ENCODE peak calls at places on chromosomes 5 and 9, in four cellular contexts. One of them, this sample, is unnamed.

GRCh38 chr9:75238311-75238976 is 150.1 kb downstream of the OSTF1 start:
- DNase-seq in HEK293T: peak
- DNase-seq in WTC11: peak
- DNase-seq in HepG2: peak
- DNase-seq in this sample: peak

GRCh38 chr9:131744171-131744714 is 4.4 kb upstream of the RAPGEF1 start:
- DNase-seq in HEK293T: no peak
- DNase-seq in WTC11: no peak
- DNase-seq in HepG2: peak
- DNase-seq in this sample: no peak

GRCh38 chr5:24110019-24110615 is 534.7 kb downstream of the CDH10 start:
- DNase-seq in HEK293T: peak
- DNase-seq in WTC11: no peak
- DNase-seq in HepG2: peak
- DNase-seq in this sample: no peak

GRCh38 chr5:57442080-57442839 is 40.4 kb downstream of the ACTBL2 start:
- DNase-seq in HEK293T: no peak
- DNase-seq in WTC11: no peak
- DNase-seq in HepG2: no peak
- DNase-seq in this sample: peak

GRCh38 chr9:89598926-89599325 is 5.9 kb upstream of the GADD45G start:
- DNase-seq in HEK293T: no peak
- DNase-seq in WTC11: no peak
- DNase-seq in HepG2: no peak
- DNase-seq in this sample: no peak

GRCh38 chr9:69342769-69343168 is 17.8 kb downstream of the ENTREP1 start:
- DNase-seq in HEK293T: no peak
- DNase-seq in WTC11: no peak
- DNase-seq in HepG2: no peak
- DNase-seq in this sample: no peak

GRCh38 chr9:4855861-4856260 is 63.1 kb downstream of the RCL1 start:
- DNase-seq in HEK293T: no peak
- DNase-seq in WTC11: no peak
- DNase-seq in HepG2: no peak
- DNase-seq in this sample: no peak

GRCh38 chr9:36008774-36009300 is 27.9 kb upstream of the RECK start:
- DNase-seq in HEK293T: peak
- DNase-seq in WTC11: peak
- DNase-seq in HepG2: peak
- DNase-seq in this sample: peak

GRCh38 chr5:14239951-14240350 is 96.8 kb downstream of the TRIO start:
- DNase-seq in HEK293T: no peak
- DNase-seq in WTC11: no peak
- DNase-seq in HepG2: no peak
- DNase-seq in this sample: no peak

GRCh38 chr5:108432024-108432423 is 50.1 kb upstream of the FBXL17 start:
- DNase-seq in HEK293T: no peak
- DNase-seq in WTC11: no peak
- DNase-seq in HepG2: no peak
- DNase-seq in this sample: no peak

GRCh38 chr9:114291886-114292590 is 30.9 kb upstream of the ORM1 start:
- DNase-seq in HEK293T: no peak
- DNase-seq in WTC11: no peak
- DNase-seq in HepG2: no peak
- DNase-seq in this sample: no peak

GRCh38 chr9:83920469-83920941 is 727 bp downstream of the KIF27 start:
- DNase-seq in HEK293T: no peak
- DNase-seq in WTC11: no peak
- DNase-seq in HepG2: peak
- DNase-seq in this sample: peak

GRCh38 chr5:154923441-154924430 is 14.3 kb downstream of the GEMIN5 start:
- DNase-seq in HEK293T: no peak
- DNase-seq in WTC11: no peak
- DNase-seq in HepG2: no peak
- DNase-seq in this sample: no peak

GRCh38 chr5:178192244-178192643 is 5.1 kb upstream of the GMCL2 start:
- DNase-seq in HEK293T: no peak
- DNase-seq in WTC11: no peak
- DNase-seq in HepG2: no peak
- DNase-seq in this sample: no peak

GRCh38 chr9:137254624-137255447 is at the start of gene NELFB:
- DNase-seq in HEK293T: peak
- DNase-seq in WTC11: peak
- DNase-seq in HepG2: peak
- DNase-seq in this sample: peak

GRCh38 chr9:69762527-69762926 is 2.7 kb upstream of the PTAR1 start:
- DNase-seq in HEK293T: no peak
- DNase-seq in WTC11: no peak
- DNase-seq in HepG2: no peak
- DNase-seq in this sample: no peak

DNA sequence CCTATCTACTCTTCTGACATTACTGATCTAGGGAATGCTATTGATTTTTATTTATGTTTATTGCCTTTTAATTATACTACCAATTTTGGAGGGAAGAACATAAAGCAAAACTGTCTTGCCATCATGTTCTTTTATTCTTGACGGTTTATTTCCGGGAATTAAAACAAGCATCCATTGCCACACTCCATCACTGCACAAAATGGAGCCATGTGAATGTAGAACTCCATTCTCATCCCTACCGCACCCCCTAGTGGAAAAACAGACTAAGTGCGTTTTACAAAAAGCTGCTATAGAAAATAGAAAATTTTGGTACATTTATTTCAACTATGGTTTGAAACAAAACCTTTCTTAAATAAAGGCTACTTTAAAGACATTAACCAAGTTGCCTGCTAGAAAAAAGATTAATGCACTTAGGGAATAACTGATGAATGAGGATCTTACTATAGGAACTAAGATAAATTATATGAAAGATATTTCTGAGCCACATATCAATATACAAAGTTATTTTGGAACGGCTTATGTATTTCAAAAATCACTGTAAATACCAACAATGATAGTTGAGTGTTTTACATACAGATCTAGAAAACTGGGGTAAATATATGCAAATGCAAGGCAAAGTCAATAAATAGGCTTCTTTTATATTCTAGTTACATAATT is 26.6 kb downstream of the OXCT1 start:
- DNase-seq in HEK293T: peak
- DNase-seq in WTC11: peak
- DNase-seq in HepG2: peak
- DNase-seq in this sample: peak
- TF ChIP-seq ELF4 in HEK293T: no peak
- TF ChIP-seq ELF4 in WTC11: no peak
- TF ChIP-seq ELF4 in HepG2: no peak
- TF ChIP-seq ELF4 in this sample: no peak

DNA sequence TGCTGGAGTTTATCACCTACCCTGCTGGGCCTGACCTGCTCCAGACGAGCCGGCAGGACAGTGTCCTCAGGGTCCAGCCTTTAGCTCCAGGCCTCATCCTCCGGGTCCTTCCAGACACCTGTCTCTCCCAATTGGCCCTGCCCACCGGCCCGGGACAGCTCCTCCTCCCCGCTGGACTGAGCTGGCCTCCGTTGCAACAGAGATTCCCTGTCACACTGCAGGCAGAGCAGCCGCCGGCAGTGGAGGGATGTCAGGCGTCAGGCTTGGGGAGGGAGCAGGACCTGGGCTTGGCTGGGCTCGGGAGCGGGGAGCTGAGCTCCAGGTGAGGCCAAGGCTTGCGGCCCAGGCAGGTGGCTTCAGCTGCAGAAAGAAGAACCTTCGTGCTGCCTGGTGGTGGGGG is 1.7 kb downstream of the KCNT1 start:
- DNase-seq in HEK293T: no peak
- DNase-seq in WTC11: peak
- DNase-seq in HepG2: no peak
- DNase-seq in this sample: no peak
- TF ChIP-seq ELF4 in HEK293T: no peak
- TF ChIP-seq ELF4 in WTC11: no peak
- TF ChIP-seq ELF4 in HepG2: no peak
- TF ChIP-seq ELF4 in this sample: no peak

DNA sequence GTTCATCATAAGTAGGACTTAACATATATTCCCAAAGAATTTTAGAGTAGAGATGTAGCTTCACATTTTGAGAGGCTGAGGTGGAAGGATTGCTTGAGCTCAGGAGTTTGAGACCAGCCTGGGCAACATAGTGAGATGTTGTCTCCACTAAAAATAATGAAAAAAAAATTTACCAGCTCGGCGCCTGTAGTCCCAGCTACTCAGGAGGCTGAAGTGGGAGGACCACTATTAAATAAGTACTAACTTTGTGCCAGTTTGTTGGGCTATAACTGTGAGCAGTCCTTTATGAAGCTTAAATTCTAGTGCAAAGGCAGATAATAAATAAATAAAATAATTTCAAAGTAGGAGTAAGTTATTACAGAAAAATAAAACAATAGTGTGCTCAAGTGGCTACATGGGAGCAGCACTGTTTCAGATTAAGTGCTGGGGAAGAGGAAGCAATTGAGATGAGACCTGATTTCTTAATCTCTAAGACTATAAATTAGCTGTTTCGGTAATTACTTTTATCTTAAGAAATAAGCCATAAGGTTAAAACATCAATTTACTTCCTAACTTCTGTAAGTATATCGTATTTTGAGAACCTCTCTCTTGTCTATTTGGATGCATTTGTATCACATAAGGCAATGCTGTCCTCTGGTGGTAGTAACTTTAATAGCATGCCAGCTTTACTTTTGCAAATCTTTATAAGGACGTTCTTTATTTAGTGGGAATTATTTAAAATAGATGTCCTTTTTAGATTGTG is 98.9 kb downstream of the CSNK1G3 start:
- DNase-seq in HEK293T: peak
- DNase-seq in WTC11: no peak
- DNase-seq in HepG2: peak
- DNase-seq in this sample: peak
- TF ChIP-seq ELF4 in HEK293T: no peak
- TF ChIP-seq ELF4 in WTC11: no peak
- TF ChIP-seq ELF4 in HepG2: no peak
- TF ChIP-seq ELF4 in this sample: no peak

GRCh38 chr9:95316794-95317118 is 753 bp downstream of the FANCC start:
- DNase-seq in HEK293T: peak
- DNase-seq in WTC11: peak
- DNase-seq in HepG2: peak
- DNase-seq in this sample: peak
- TF ChIP-seq ELF4 in HEK293T: no peak
- TF ChIP-seq ELF4 in WTC11: no peak
- TF ChIP-seq ELF4 in HepG2: no peak
- TF ChIP-seq ELF4 in this sample: no peak

GRCh38 chr5:88667187-88668141 is 215.5 kb downstream of the MEF2C start:
- DNase-seq in HEK293T: peak
- DNase-seq in WTC11: no peak
- DNase-seq in HepG2: no peak
- DNase-seq in this sample: no peak
- TF ChIP-seq ELF4 in HEK293T: no peak
- TF ChIP-seq ELF4 in WTC11: no peak
- TF ChIP-seq ELF4 in HepG2: no peak
- TF ChIP-seq ELF4 in this sample: no peak

GRCh38 chr9:26210338-26210851 is 532.2 kb upstream of the TUSC1 start:
- DNase-seq in HEK293T: no peak
- DNase-seq in WTC11: no peak
- DNase-seq in HepG2: no peak
- DNase-seq in this sample: no peak
- TF ChIP-seq ELF4 in HEK293T: no peak
- TF ChIP-seq ELF4 in WTC11: no peak
- TF ChIP-seq ELF4 in HepG2: no peak
- TF ChIP-seq ELF4 in this sample: no peak

DNA sequence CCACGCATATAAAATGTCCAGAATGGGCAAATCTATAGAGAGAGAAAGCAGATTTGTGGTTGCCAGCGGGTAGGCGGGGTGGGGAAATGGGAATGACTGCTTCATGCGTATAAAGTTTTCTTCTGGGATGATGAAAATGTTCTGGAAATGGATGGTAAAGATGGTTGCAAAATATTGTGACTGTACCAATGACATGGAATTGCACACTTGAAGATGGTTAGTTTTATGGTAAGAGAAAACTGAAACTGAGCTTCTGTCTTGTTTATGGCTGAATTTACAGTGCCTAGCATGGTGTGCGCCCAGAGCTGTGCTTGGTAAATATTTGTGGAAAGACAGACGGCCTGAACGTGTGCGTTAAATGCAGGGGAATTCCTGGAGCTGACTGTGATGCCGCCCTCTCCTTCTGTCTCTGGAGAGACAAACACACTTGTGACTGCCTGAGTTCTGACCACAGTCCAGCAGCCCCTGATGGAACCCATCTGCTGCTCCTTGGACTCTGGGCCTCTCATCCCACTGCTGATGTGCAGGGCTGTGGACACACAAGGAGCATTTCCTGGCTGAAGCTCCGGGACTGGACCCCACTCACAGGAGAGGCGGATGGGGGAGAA is 8.6 kb upstream of the PTGES start:
- DNase-seq in HEK293T: no peak
- DNase-seq in WTC11: no peak
- DNase-seq in HepG2: no peak
- DNase-seq in this sample: no peak
- TF ChIP-seq ELF4 in HEK293T: no peak
- TF ChIP-seq ELF4 in WTC11: no peak
- TF ChIP-seq ELF4 in HepG2: no peak
- TF ChIP-seq ELF4 in this sample: no peak

GRCh38 chr5:69492391-69493234 is at the start of gene OCLN:
- DNase-seq in HEK293T: peak
- DNase-seq in WTC11: peak
- DNase-seq in HepG2: peak
- DNase-seq in this sample: peak
- TF ChIP-seq ELF4 in HEK293T: no peak
- TF ChIP-seq ELF4 in WTC11: no peak
- TF ChIP-seq ELF4 in HepG2: peak
- TF ChIP-seq ELF4 in this sample: no peak

This sample was measured in K562.